ENCODE peak calls at places on chromosome 11, in seven cellular contexts. Y, Q, U, D, I, K and O are unnamed samples.

GRCh38 chr11:37710031-37710430 is 1112.0 kb upstream of the RAG2 start:
- DNase-seq in Y (no peak), Q (no peak), U (no peak), D (no peak), I (peak; percentile 29), K (no peak), O (peak; percentile 74)

GRCh38 chr11:67648140-67648795 is 2.3 kb downstream of the ACY3 start:
- DNase-seq in Y (no peak), Q (peak; percentile 37), U (peak; percentile 27), D (no peak), I (no peak), K (no peak), O (no peak)

GRCh38 chr11:79691445-79691844 is 250.6 kb upstream of the TENM4 start:
- DNase-seq in Y (no peak), Q (no peak), U (no peak), D (no peak), I (no peak), K (no peak), O (no peak)

GRCh38 chr11:43573233-43573632 is 107.3 kb upstream of the HSD17B12 start:
- DNase-seq in Y (no peak), Q (no peak), U (no peak), D (no peak), I (no peak), K (no peak), O (no peak)

GRCh38 chr11:134207538-134208239 is 16.1 kb downstream of the NCAPD3 start:
- DNase-seq in Y (no peak), Q (peak; percentile 42), U (peak; percentile 44), D (no peak), I (no peak), K (no peak), O (no peak)

GRCh38 chr11:106022795-106023275 is 795 bp upstream of the MSANTD4 start:
- DNase-seq in Y (no peak), Q (no peak), U (no peak), D (no peak), I (no peak), K (no peak), O (no peak)

GRCh38 chr11:33642461-33643166 is 58.0 kb downstream of the C11orf91 start:
- DNase-seq in Y (no peak), Q (no peak), U (no peak), D (no peak), I (no peak), K (no peak), O (no peak)

GRCh38 chr11:109968781-109969180 is 124.4 kb upstream of the ZC3H12C start:
- DNase-seq in Y (no peak), Q (no peak), U (no peak), D (no peak), I (no peak), K (no peak), O (no peak)

GRCh38 chr11:47442514-47442913 is 6.4 kb downstream of the RAPSN start:
- DNase-seq in Y (no peak), Q (no peak), U (no peak), D (no peak), I (no peak), K (no peak), O (no peak)

GRCh38 chr11:117387992-117388765 is 60.5 kb downstream of the CEP164 start:
- DNase-seq in Y (no peak), Q (no peak), U (no peak), D (no peak), I (peak; percentile 77), K (no peak), O (no peak)

GRCh38 chr11:35412285-35412684 is 7.1 kb downstream of the SLC1A2 start:
- DNase-seq in Y (no peak), Q (no peak), U (no peak), D (no peak), I (peak; percentile 25), K (peak; percentile 34), O (no peak)

GRCh38 chr11:95891423-95892177 is 32.3 kb downstream of the MTMR2 start:
- DNase-seq in Y (no peak), Q (no peak), U (no peak), D (no peak), I (peak; percentile 58), K (no peak), O (no peak)

GRCh38 chr11:112290462-112290894 is 29.8 kb upstream of the PLET1 start:
- DNase-seq in Y (no peak), Q (no peak), U (no peak), D (no peak), I (no peak), K (no peak), O (no peak)

GRCh38 chr11:10304495-10305261 is at the start of gene ADM:
- DNase-seq in Y (no peak), Q (no peak), U (no peak), D (peak; percentile 89), I (peak; percentile 93), K (peak; percentile 86), O (peak; percentile 91)

GRCh38 chr11:70491696-70492472 is 93.6 kb downstream of the CTTN start:
- DNase-seq in Y (no peak), Q (no peak), U (no peak), D (no peak), I (no peak), K (no peak), O (no peak)

GRCh38 chr11:15613231-15613630 is 498.5 kb downstream of the INSC start:
- DNase-seq in Y (no peak), Q (no peak), U (no peak), D (no peak), I (peak; percentile 7), K (no peak), O (no peak)

GRCh38 chr11:20668844-20669832 is at the start of gene NELL1:
- DNase-seq in Y (no peak), Q (no peak), U (no peak), D (no peak), I (no peak), K (no peak), O (no peak)

GRCh38 chr11:65132988-65133700 is 1.2 kb downstream of the SYVN1 start:
- DNase-seq in Y (no peak), Q (peak; percentile 62), U (no peak), D (peak; percentile 78), I (no peak), K (no peak), O (no peak)

GRCh38 chr11:122095950-122096942 is 19.8 kb downstream of the BLID start:
- DNase-seq in Y (no peak), Q (no peak), U (no peak), D (no peak), I (peak; percentile 81), K (no peak), O (peak; percentile 66)

GRCh38 chr11:62487698-62488551 is 58.7 kb downstream of the AHNAK start:
- DNase-seq in Y (no peak), Q (no peak), U (no peak), D (no peak), I (no peak), K (no peak), O (no peak)

GRCh38 chr11:1672613-1673400 is 24.2 kb upstream of the KRTAP5-6 start:
- DNase-seq in Y (no peak), Q (no peak), U (no peak), D (no peak), I (no peak), K (no peak), O (no peak)

GRCh38 chr11:77819921-77820564 is 479 bp downstream of the RSF1 start:
- DNase-seq in Y (no peak), Q (no peak), U (peak; percentile 20), D (peak; percentile 51), I (peak; percentile 27), K (peak; percentile 43), O (peak; percentile 78)

GRCh38 chr11:123567466-123567865 is 87.0 kb downstream of the SCN3B start:
- DNase-seq in Y (no peak), Q (no peak), U (no peak), D (no peak), I (no peak), K (no peak), O (no peak)

GRCh38 chr11:73237471-73238290 is 19.6 kb downstream of the P2RY2 start:
- DNase-seq in Y (no peak), Q (no peak), U (no peak), D (no peak), I (peak; percentile 52), K (no peak), O (peak; percentile 31)

GRCh38 chr11:116725434-116726221 is 47.2 kb downstream of the BUD13 start:
- DNase-seq in Y (no peak), Q (no peak), U (no peak), D (no peak), I (peak; percentile 44), K (peak; percentile 19), O (peak; percentile 37)

GRCh38 chr11:92269021-92269420 is 44.4 kb downstream of the FAT3 start:
- DNase-seq in Y (no peak), Q (no peak), U (no peak), D (peak; percentile 67), I (peak; percentile 42), K (peak; percentile 50), O (peak; percentile 74)

GRCh38 chr11:94201004-94201465 is 72.4 kb downstream of the PANX1 start:
- DNase-seq in Y (no peak), Q (no peak), U (no peak), D (no peak), I (peak; percentile 94), K (no peak), O (no peak)

GRCh38 chr11:125272092-125272491 is 107.5 kb downstream of the PKNOX2 start:
- DNase-seq in Y (no peak), Q (no peak), U (no peak), D (peak; percentile 41), I (peak; percentile 33), K (no peak), O (no peak)

GRCh38 chr11:118232659-118233058 is 7.8 kb upstream of the JAML start:
- DNase-seq in Y (no peak), Q (no peak), U (no peak), D (no peak), I (no peak), K (no peak), O (no peak)

GRCh38 chr11:85764796-85765195 is 46.1 kb downstream of the SYTL2 start:
- DNase-seq in Y (no peak), Q (no peak), U (no peak), D (no peak), I (no peak), K (no peak), O (no peak)

GRCh38 chr11:132519226-132519860 is 1013.0 kb downstream of the OPCML start:
- DNase-seq in Y (no peak), Q (no peak), U (no peak), D (no peak), I (peak; percentile 4), K (no peak), O (no peak)